ENCODE peak calls at places on chromosomes 13 and 19, in nine cellular contexts. Y is naive B cell; R is CD4-positive, alpha-beta T cell; J is Kasumi-1; D is activated CD4-positive, alpha-beta T cell treated with anti-CD3 and anti-CD28 coated beads, Interleukin-2, amount 50 U/mL, for 24 hours; T is germinal center; P is pancreas; K is activated T-helper 2 cell treated with anti-CD3 and anti-CD28 coated beads, Interferon-gamma antibody, Interleukin-2, Interleukin-4, amounts not matched to agents 10 μg/mL and 5 μg/mL and 100 μg/mL, durations not matched to agents 14 hours and 24 hours and 36 hours; G is iris pigment epithelial cell. C is an unnamed sample.

GRCh38 chr13:79549355-79550106 is 68.6 kb downstream of the NDFIP2 start:
- DNase-seq in Y (no peak), R (no peak), J (no peak), D (no peak), T (no peak), P (no peak), K (no peak), G (peak; percentile 65), C (no peak)

GRCh38 chr13:65724261-65724660 is 1505.9 kb downstream of the PCDH9 start:
- DNase-seq in Y (no peak), R (no peak), J (no peak), D (no peak), T (no peak), P (no peak), K (no peak), G (peak; percentile 83), C (no peak)

GRCh38 chr13:110447058-110447511 is 114.4 kb downstream of the RAB20 start:
- DNase-seq in Y (no peak), R (no peak), J (no peak), D (no peak), T (no peak), P (no peak), K (no peak), G (peak; percentile 85), C (no peak)

GRCh38 chr13:30181856-30182651 is 125.3 kb downstream of the KATNAL1 start:
- DNase-seq in Y (no peak), R (no peak), J (no peak), D (no peak), T (no peak), P (no peak), K (no peak), G (no peak), C (no peak)

GRCh38 chr13:72638059-72638815 is 89.2 kb downstream of the MZT1 start:
- DNase-seq in Y (no peak), R (no peak), J (no peak), D (no peak), T (no peak), P (no peak), K (no peak), G (peak; percentile 22), C (no peak)

GRCh38 chr19:55091955-55092354 is 16.3 kb downstream of the EPS8L1 start:
- DNase-seq in Y (no peak), R (no peak), J (no peak), D (no peak), T (no peak), P (no peak), K (no peak), G (no peak), C (no peak)

GRCh38 chr19:16969127-16969526 is 57.5 kb downstream of the CPAMD8 start:
- DNase-seq in Y (no peak), R (no peak), J (peak; percentile 2), D (no peak), T (no peak), P (no peak), K (no peak), G (peak; percentile 32), C (no peak)

GRCh38 chr13:104171132-104171531 is 1104.9 kb upstream of the SLC10A2 start:
- DNase-seq in Y (no peak), R (no peak), J (no peak), D (no peak), T (no peak), P (no peak), K (no peak), G (no peak), C (no peak)

GRCh38 chr19:51680474-51680873 is 12.7 kb upstream of the SPACA6 start:
- DNase-seq in Y (no peak), R (no peak), J (no peak), D (no peak), T (no peak), P (no peak), K (no peak), G (no peak), C (no peak)

GRCh38 chr19:41801031-41801430 is 4.6 kb downstream of the CEACAM3 start:
- DNase-seq in Y (no peak), R (no peak), J (no peak), D (no peak), T (no peak), P (no peak), K (no peak), G (no peak), C (no peak)

GRCh38 chr13:113785051-113786010 is 26.3 kb downstream of the TMEM255B start:
- DNase-seq in Y (no peak), R (no peak), J (no peak), D (no peak), T (no peak), P (no peak), K (no peak), G (peak; percentile 35), C (no peak)

GRCh38 chr13:102597029-102598015 is 536 bp downstream of the TPP2 start:
- DNase-seq in Y (peak; percentile 30), R (peak; percentile 5), J (peak; percentile 72), D (no peak), T (peak; percentile 47), P (no peak), K (peak; percentile 20), G (peak; percentile 71), C (peak; percentile 50)

GRCh38 chr13:109700176-109700575 is 86.2 kb downstream of the IRS2 start:
- DNase-seq in Y (peak; percentile 24), R (no peak), J (peak; percentile 99), D (no peak), T (no peak), P (no peak), K (no peak), G (peak; percentile 81), C (no peak)

GRCh38 chr13:29484796-29485195 is 110.7 kb downstream of the SLC7A1 start:
- DNase-seq in Y (no peak), R (no peak), J (no peak), D (no peak), T (no peak), P (no peak), K (no peak), G (no peak), C (no peak)

GRCh38 chr19:7998081-7998480 is 7.4 kb downstream of the ELAVL1 start:
- DNase-seq in Y (no peak), R (no peak), J (no peak), D (no peak), T (no peak), P (no peak), K (no peak), G (no peak), C (peak; percentile 36)

GRCh38 chr19:52248256-52248655 is 21.1 kb upstream of the ZNF766 start:
- DNase-seq in Y (peak; percentile 35), R (peak; percentile 67), J (no peak), D (peak; percentile 51), T (peak; percentile 20), P (no peak), K (no peak), G (peak; percentile 68), C (no peak)

GRCh38 chr13:114119196-114119595 is 13.2 kb downstream of the RASA3 start:
- DNase-seq in Y (no peak), R (no peak), J (no peak), D (no peak), T (no peak), P (peak; percentile 34), K (no peak), G (peak; percentile 90), C (no peak)

GRCh38 chr13:102198418-102199322 is 203.2 kb downstream of the FGF14 start:
- DNase-seq in Y (no peak), R (no peak), J (no peak), D (no peak), T (no peak), P (no peak), K (no peak), G (peak; percentile 66), C (no peak)

GRCh38 chr19:40907968-40908735 is 26.1 kb upstream of the CYP2A7 start:
- DNase-seq in Y (peak; percentile 41), R (peak; percentile 56), J (no peak), D (peak; percentile 59), T (peak; percentile 61), P (peak; percentile 33), K (no peak), G (no peak), C (peak; percentile 82)

GRCh38 chr19:48484247-48484893 is 15.2 kb downstream of the CYTH2 start:
- DNase-seq in Y (no peak), R (no peak), J (no peak), D (no peak), T (no peak), P (no peak), K (no peak), G (no peak), C (no peak)

GRCh38 chr13:23610966-23611486 is 40.8 kb downstream of the TNFRSF19 start:
- DNase-seq in Y (no peak), R (no peak), J (no peak), D (no peak), T (no peak), P (no peak), K (no peak), G (peak; percentile 75), C (no peak)

GRCh38 chr19:38742906-38743305 is 1.4 kb downstream of the CAPN12 start:
- DNase-seq in Y (no peak), R (no peak), J (no peak), D (no peak), T (no peak), P (no peak), K (no peak), G (no peak), C (no peak)

GRCh38 chr19:38034153-38034835 is 127.3 kb downstream of the SIPA1L3 start:
- DNase-seq in Y (peak; percentile 76), R (no peak), J (peak; percentile 83), D (no peak), T (peak; percentile 59), P (no peak), K (no peak), G (peak; percentile 48), C (peak; percentile 20)

GRCh38 chr13:85997587-85997986 is 198.4 kb upstream of the SLITRK6 start:
- DNase-seq in Y (no peak), R (no peak), J (no peak), D (no peak), T (no peak), P (no peak), K (no peak), G (peak; percentile 26), C (no peak)

GRCh38 chr19:33797821-33798633 is 1.4 kb downstream of the KCTD15 start:
- DNase-seq in Y (no peak), R (no peak), J (peak; percentile 64), D (no peak), T (no peak), P (peak; percentile 61), K (no peak), G (peak; percentile 74), C (no peak)

GRCh38 chr19:55087542-55087935 is 11.9 kb downstream of the EPS8L1 start:
- DNase-seq in Y (no peak), R (no peak), J (no peak), D (no peak), T (no peak), P (no peak), K (no peak), G (peak; percentile 48), C (no peak)

GRCh38 chr13:94708031-94708571 is 4.2 kb downstream of the SOX21 start:
- DNase-seq in Y (no peak), R (no peak), J (no peak), D (no peak), T (no peak), P (no peak), K (no peak), G (no peak), C (no peak)

GRCh38 chr13:30734434-30734833 is 909 bp upstream of the ALOX5AP start:
- DNase-seq in Y (no peak), R (no peak), J (no peak), D (no peak), T (no peak), P (no peak), K (no peak), G (peak; percentile 45), C (no peak)

GRCh38 chr13:80382576-80382975 is 41.6 kb upstream of the SPRY2 start:
- DNase-seq in Y (no peak), R (no peak), J (no peak), D (no peak), T (no peak), P (no peak), K (no peak), G (no peak), C (no peak)

GRCh38 chr13:111325941-111326620 is 5.6 kb downstream of the TEX29 start:
- DNase-seq in Y (no peak), R (no peak), J (no peak), D (no peak), T (no peak), P (no peak), K (no peak), G (no peak), C (no peak)

GRCh38 chr19:18593367-18594095 is 4.9 kb downstream of the REX1BD start:
- DNase-seq in Y (no peak), R (no peak), J (no peak), D (no peak), T (no peak), P (no peak), K (no peak), G (no peak), C (no peak)

C was measured in left lung.